ENCODE peak calls at places on chromosomes 3 and 15, in eight cellular contexts. One of them, this sample, is unnamed.

GRCh38 chr3:36730965-36731364 is 33.4 kb downstream of the DCLK3 start:
- DNase-seq in neural progenitor cell: no peak
- DNase-seq in neuronal stem cell: no peak
- DNase-seq in IMR-90: no peak
- DNase-seq in MM.1S: no peak
- DNase-seq in NT2/D1: no peak
- DNase-seq in kidney: no peak
- DNase-seq in mammary epithelial cell: no peak
- DNase-seq in this sample: no peak

GRCh38 chr15:89972085-89972484 is 29.0 kb upstream of the ZNF710 start:
- DNase-seq in neural progenitor cell: no peak
- DNase-seq in neuronal stem cell: no peak
- DNase-seq in IMR-90: no peak
- DNase-seq in MM.1S: no peak
- DNase-seq in NT2/D1: no peak
- DNase-seq in kidney: no peak
- DNase-seq in mammary epithelial cell: no peak
- DNase-seq in this sample: no peak

GRCh38 chr3:52295809-52296208 is 8.2 kb downstream of the GLYCTK start:
- DNase-seq in neural progenitor cell: no peak
- DNase-seq in neuronal stem cell: no peak
- DNase-seq in IMR-90: no peak
- DNase-seq in MM.1S: no peak
- DNase-seq in NT2/D1: no peak
- DNase-seq in kidney: peak; percentile 32
- DNase-seq in mammary epithelial cell: no peak
- DNase-seq in this sample: no peak

GRCh38 chr3:72152551-72153476 is 367.9 kb upstream of the PROK2 start:
- DNase-seq in neural progenitor cell: no peak
- DNase-seq in neuronal stem cell: no peak
- DNase-seq in IMR-90: peak; percentile 69
- DNase-seq in MM.1S: no peak
- DNase-seq in NT2/D1: no peak
- DNase-seq in kidney: peak; percentile 80
- DNase-seq in mammary epithelial cell: peak; percentile 2
- DNase-seq in this sample: no peak

GRCh38 chr3:173552526-173552925 is 155.0 kb downstream of the NLGN1 start:
- DNase-seq in neural progenitor cell: no peak
- DNase-seq in neuronal stem cell: no peak
- DNase-seq in IMR-90: peak; percentile 13
- DNase-seq in MM.1S: no peak
- DNase-seq in NT2/D1: no peak
- DNase-seq in kidney: no peak
- DNase-seq in mammary epithelial cell: no peak
- DNase-seq in this sample: no peak

GRCh38 chr3:47019201-47019600 is 39.7 kb downstream of the NBEAL2 start:
- DNase-seq in neural progenitor cell: no peak
- DNase-seq in neuronal stem cell: no peak
- DNase-seq in IMR-90: peak; percentile 12
- DNase-seq in MM.1S: no peak
- DNase-seq in NT2/D1: no peak
- DNase-seq in kidney: no peak
- DNase-seq in mammary epithelial cell: peak; percentile 58
- DNase-seq in this sample: no peak

GRCh38 chr15:101068961-101069734 is 150.0 kb downstream of the LRRK1 start:
- DNase-seq in neural progenitor cell: peak; percentile 93
- DNase-seq in neuronal stem cell: peak; percentile 79
- DNase-seq in IMR-90: peak; percentile 61
- DNase-seq in MM.1S: no peak
- DNase-seq in NT2/D1: peak; percentile 100
- DNase-seq in kidney: peak; percentile 68
- DNase-seq in mammary epithelial cell: peak; percentile 88
- DNase-seq in this sample: peak; percentile 30

GRCh38 chr15:77457619-77458265 is 37.1 kb downstream of the HMG20A start:
- DNase-seq in neural progenitor cell: no peak
- DNase-seq in neuronal stem cell: no peak
- DNase-seq in IMR-90: peak; percentile 68
- DNase-seq in MM.1S: peak; percentile 87
- DNase-seq in NT2/D1: no peak
- DNase-seq in kidney: no peak
- DNase-seq in mammary epithelial cell: peak; percentile 16
- DNase-seq in this sample: no peak

DNA sequence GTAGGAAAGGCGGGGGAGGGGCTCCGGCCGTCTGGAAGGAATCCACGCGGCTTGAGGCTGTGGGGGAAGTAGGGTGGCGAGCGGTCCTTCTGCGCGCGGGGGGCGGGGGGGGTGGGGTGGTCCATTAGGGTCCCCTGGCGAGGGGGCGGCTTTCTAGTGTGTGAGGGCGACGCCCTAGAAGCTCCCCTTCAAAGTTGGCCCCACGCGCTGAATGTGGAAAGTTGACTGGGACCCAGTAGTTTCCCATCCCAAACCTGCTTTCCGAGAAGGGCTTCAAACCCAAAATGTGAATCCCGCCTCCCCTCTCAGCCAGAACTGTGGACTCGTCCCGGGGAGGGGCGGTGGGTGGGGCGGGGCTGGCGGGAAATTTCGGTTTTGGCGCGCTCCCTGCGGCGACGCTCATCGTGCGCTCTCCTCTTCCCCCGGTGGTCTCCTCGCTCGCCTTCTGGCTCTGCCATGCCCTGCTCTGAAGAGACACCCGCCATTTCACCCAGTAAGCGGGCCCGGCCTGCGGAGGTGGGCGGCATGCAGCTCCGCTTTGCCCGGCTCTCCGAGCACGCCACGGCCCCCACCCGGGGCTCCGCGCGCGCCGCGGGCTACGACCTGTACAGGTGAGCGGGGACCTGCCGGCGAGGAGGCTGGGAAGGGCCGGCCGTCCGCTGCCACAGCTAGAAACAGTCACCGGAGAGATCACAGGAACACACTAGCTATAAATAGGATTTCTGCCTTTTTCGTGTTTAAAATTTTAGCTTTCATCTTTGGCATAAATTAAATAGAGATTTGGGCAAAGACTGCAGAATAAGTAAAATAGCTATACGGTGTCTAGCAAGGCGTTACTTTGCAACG is 790 bp downstream of the DUT start:
- DNase-seq in neural progenitor cell: peak; percentile 78
- DNase-seq in neuronal stem cell: no peak
- DNase-seq in IMR-90: peak; percentile 42
- DNase-seq in MM.1S: peak; percentile 71
- DNase-seq in NT2/D1: no peak
- DNase-seq in kidney: peak; percentile 88
- DNase-seq in mammary epithelial cell: peak; percentile 59
- DNase-seq in this sample: no peak
- H3K4me1 ChIP-seq in neural progenitor cell: peaks cover 24% of the 10 kb centered on the region
- H3K4me1 ChIP-seq in neuronal stem cell: peaks cover 3% of the 10 kb centered on the region
- H3K4me1 ChIP-seq in IMR-90: peaks cover 3% of the 10 kb centered on the region
- H3K4me1 ChIP-seq in MM.1S: peaks cover 18% of the 10 kb centered on the region
- H3K4me1 ChIP-seq in NT2/D1: peaks cover 2% of the 10 kb centered on the region
- H3K4me1 ChIP-seq in kidney: peaks cover 11% of the 10 kb centered on the region
- H3K4me1 ChIP-seq in mammary epithelial cell: peaks cover 4% of the 10 kb centered on the region
- H3K4me1 ChIP-seq in this sample: peaks cover 18% of the 10 kb centered on the region

DNA sequence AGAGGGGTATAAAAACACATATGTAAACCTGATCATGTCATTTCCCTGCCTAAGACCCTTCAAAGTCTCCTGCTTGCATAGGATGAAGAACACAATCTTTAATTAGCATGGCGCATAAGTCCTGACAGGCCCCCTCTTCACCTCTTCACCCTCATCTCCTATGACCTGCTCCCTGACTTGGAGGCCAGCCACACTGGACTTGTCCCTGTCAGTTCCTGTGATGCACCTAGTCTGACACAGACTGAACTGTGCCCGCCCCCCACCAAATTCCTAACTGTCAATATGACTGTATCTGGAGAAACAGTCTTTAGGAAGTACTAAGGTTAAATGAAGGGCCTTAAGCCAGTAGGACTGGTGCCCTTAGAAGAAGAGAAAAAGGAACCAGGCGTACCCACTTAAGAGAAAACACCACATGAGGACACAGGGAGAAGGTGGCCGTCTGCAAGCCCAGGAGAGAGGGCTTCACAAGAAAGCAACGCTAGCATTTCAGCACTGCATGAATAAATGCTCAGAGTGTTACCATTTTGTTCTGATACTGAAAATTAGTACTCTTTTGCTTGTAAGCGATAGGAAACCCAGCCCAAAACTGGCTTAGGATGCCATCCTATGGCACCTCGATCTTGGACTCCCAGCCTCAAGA is 34.0 kb downstream of the MRPL46 start:
- DNase-seq in neural progenitor cell: no peak
- DNase-seq in neuronal stem cell: no peak
- DNase-seq in IMR-90: no peak
- DNase-seq in MM.1S: no peak
- DNase-seq in NT2/D1: no peak
- DNase-seq in kidney: no peak
- DNase-seq in mammary epithelial cell: no peak
- DNase-seq in this sample: no peak
- H3K9ac ChIP-seq in neural progenitor cell: no peak overlapping the region
- H3K9ac ChIP-seq in neuronal stem cell: no peak overlapping the region
- H3K9ac ChIP-seq in IMR-90: no peak overlapping the region
- H3K9ac ChIP-seq in MM.1S: no peak overlapping the region
- H3K9ac ChIP-seq in NT2/D1: no peak overlapping the region
- H3K9ac ChIP-seq in kidney: no peak overlapping the region
- H3K9ac ChIP-seq in mammary epithelial cell: no peak overlapping the region
- H3K9ac ChIP-seq in this sample: no peak overlapping the region

GRCh38 chr3:12956316-12956660 is 114.9 kb upstream of the RPL32 start:
- DNase-seq in neural progenitor cell: no peak
- DNase-seq in neuronal stem cell: no peak
- DNase-seq in IMR-90: no peak
- DNase-seq in MM.1S: no peak
- DNase-seq in NT2/D1: no peak
- DNase-seq in kidney: no peak
- DNase-seq in mammary epithelial cell: no peak
- DNase-seq in this sample: no peak
- H3K4me1 ChIP-seq in neural progenitor cell: peaks cover 17% of the 10 kb centered on the region
- H3K4me1 ChIP-seq in neuronal stem cell: peaks cover 19% of the 10 kb centered on the region
- H3K4me1 ChIP-seq in IMR-90: peaks cover 9% of the 10 kb centered on the region
- H3K4me1 ChIP-seq in MM.1S: no peaks in the 10 kb centered on the region
- H3K4me1 ChIP-seq in NT2/D1: peaks cover 40% of the 10 kb centered on the region
- H3K4me1 ChIP-seq in kidney: peaks cover 55% of the 10 kb centered on the region
- H3K4me1 ChIP-seq in mammary epithelial cell: peaks cover 7% of the 10 kb centered on the region
- H3K4me1 ChIP-seq in this sample: peaks cover 7% of the 10 kb centered on the region

GRCh38 chr3:45657853-45658252 is 31.3 kb upstream of the SACM1L start:
- DNase-seq in neural progenitor cell: no peak
- DNase-seq in neuronal stem cell: no peak
- DNase-seq in IMR-90: no peak
- DNase-seq in MM.1S: peak; percentile 86
- DNase-seq in NT2/D1: no peak
- DNase-seq in kidney: no peak
- DNase-seq in mammary epithelial cell: no peak
- DNase-seq in this sample: no peak

GRCh38 chr3:45655906-45656305 is 33.3 kb upstream of the SACM1L start:
- DNase-seq in neural progenitor cell: no peak
- DNase-seq in neuronal stem cell: no peak
- DNase-seq in IMR-90: peak; percentile 38
- DNase-seq in MM.1S: no peak
- DNase-seq in NT2/D1: no peak
- DNase-seq in kidney: no peak
- DNase-seq in mammary epithelial cell: no peak
- DNase-seq in this sample: no peak

GRCh38 chr3:45656575-45657363 is 32.4 kb upstream of the SACM1L start:
- DNase-seq in neural progenitor cell: peak; percentile 90
- DNase-seq in neuronal stem cell: peak; percentile 80
- DNase-seq in IMR-90: peak; percentile 96
- DNase-seq in MM.1S: peak; percentile 92
- DNase-seq in NT2/D1: peak; percentile 95
- DNase-seq in kidney: peak; percentile 94
- DNase-seq in mammary epithelial cell: peak; percentile 91
- DNase-seq in this sample: peak; percentile 81

GRCh38 chr3:45660567-45660901 is 28.7 kb upstream of the SACM1L start:
- DNase-seq in neural progenitor cell: no peak
- DNase-seq in neuronal stem cell: no peak
- DNase-seq in IMR-90: no peak
- DNase-seq in MM.1S: no peak
- DNase-seq in NT2/D1: no peak
- DNase-seq in kidney: no peak
- DNase-seq in mammary epithelial cell: no peak
- DNase-seq in this sample: no peak

GRCh38 chr3:45659661-45660566 is 29.3 kb upstream of the SACM1L start:
- DNase-seq in neural progenitor cell: peak; percentile 68
- DNase-seq in neuronal stem cell: peak; percentile 37
- DNase-seq in IMR-90: peak; percentile 97
- DNase-seq in MM.1S: peak; percentile 36
- DNase-seq in NT2/D1: peak; percentile 61
- DNase-seq in kidney: no peak
- DNase-seq in mammary epithelial cell: no peak
- DNase-seq in this sample: no peak
- H3K9ac ChIP-seq in neural progenitor cell: no peak overlapping the region
- H3K9ac ChIP-seq in neuronal stem cell: no peak overlapping the region
- H3K9ac ChIP-seq in IMR-90: no peak overlapping the region
- H3K9ac ChIP-seq in MM.1S: no peak overlapping the region
- H3K9ac ChIP-seq in NT2/D1: no peak overlapping the region
- H3K9ac ChIP-seq in kidney: no peak overlapping the region
- H3K9ac ChIP-seq in mammary epithelial cell: no peak overlapping the region
- H3K9ac ChIP-seq in this sample: no peak overlapping the region

This sample was measured in keratinocyte.